ENCODE peak calls at places on chromosomes 12 and 14, in five cellular contexts. One of them, this sample, is unnamed.

GRCh38 chr14:63203618-63204406 is 431 bp upstream of the RHOJ start:
- DNase-seq in activated CD8-positive, alpha-beta memory T cell treated with anti-CD3 and anti-CD28 coated beads, Interleukin-2, amount 50 U/mL, for 48 hours: no peak
- DNase-seq in endothelial cell of umbilical vein: peak; percentile 100
- DNase-seq in C1 segment of cervical spinal cord: peak; percentile 5
- DNase-seq in hepatic stellate cell: peak; percentile 58
- DNase-seq in this sample: peak; percentile 100

GRCh38 chr12:86264451-86265328 is 8.5 kb upstream of the MGAT4C start:
- DNase-seq in activated CD8-positive, alpha-beta memory T cell treated with anti-CD3 and anti-CD28 coated beads, Interleukin-2, amount 50 U/mL, for 48 hours: no peak
- DNase-seq in endothelial cell of umbilical vein: no peak
- DNase-seq in C1 segment of cervical spinal cord: no peak
- DNase-seq in hepatic stellate cell: no peak
- DNase-seq in this sample: no peak

GRCh38 chr14:54447231-54447692 is 6.1 kb upstream of the CNIH1 start:
- DNase-seq in activated CD8-positive, alpha-beta memory T cell treated with anti-CD3 and anti-CD28 coated beads, Interleukin-2, amount 50 U/mL, for 48 hours: no peak
- DNase-seq in endothelial cell of umbilical vein: no peak
- DNase-seq in C1 segment of cervical spinal cord: no peak
- DNase-seq in hepatic stellate cell: no peak
- DNase-seq in this sample: no peak

GRCh38 chr12:127270193-127270592 is 996.8 kb upstream of the TMEM132C start:
- DNase-seq in activated CD8-positive, alpha-beta memory T cell treated with anti-CD3 and anti-CD28 coated beads, Interleukin-2, amount 50 U/mL, for 48 hours: no peak
- DNase-seq in endothelial cell of umbilical vein: no peak
- DNase-seq in C1 segment of cervical spinal cord: no peak
- DNase-seq in hepatic stellate cell: no peak
- DNase-seq in this sample: no peak

GRCh38 chr14:74848768-74849167 is 27.2 kb downstream of the PROX2 start:
- DNase-seq in activated CD8-positive, alpha-beta memory T cell treated with anti-CD3 and anti-CD28 coated beads, Interleukin-2, amount 50 U/mL, for 48 hours: no peak
- DNase-seq in endothelial cell of umbilical vein: no peak
- DNase-seq in C1 segment of cervical spinal cord: no peak
- DNase-seq in hepatic stellate cell: no peak
- DNase-seq in this sample: no peak

GRCh38 chr14:20686386-20687143 is 2.0 kb upstream of the ANG start:
- DNase-seq in activated CD8-positive, alpha-beta memory T cell treated with anti-CD3 and anti-CD28 coated beads, Interleukin-2, amount 50 U/mL, for 48 hours: no peak
- DNase-seq in endothelial cell of umbilical vein: no peak
- DNase-seq in C1 segment of cervical spinal cord: no peak
- DNase-seq in hepatic stellate cell: no peak
- DNase-seq in this sample: no peak

GRCh38 chr14:24437020-24437735 is 5.4 kb downstream of the SDR39U1 start:
- DNase-seq in activated CD8-positive, alpha-beta memory T cell treated with anti-CD3 and anti-CD28 coated beads, Interleukin-2, amount 50 U/mL, for 48 hours: no peak
- DNase-seq in endothelial cell of umbilical vein: peak; percentile 22
- DNase-seq in C1 segment of cervical spinal cord: no peak
- DNase-seq in hepatic stellate cell: no peak
- DNase-seq in this sample: no peak

GRCh38 chr14:55532645-55533309 is 47.2 kb upstream of the KTN1 start:
- DNase-seq in activated CD8-positive, alpha-beta memory T cell treated with anti-CD3 and anti-CD28 coated beads, Interleukin-2, amount 50 U/mL, for 48 hours: no peak
- DNase-seq in endothelial cell of umbilical vein: no peak
- DNase-seq in C1 segment of cervical spinal cord: no peak
- DNase-seq in hepatic stellate cell: no peak
- DNase-seq in this sample: no peak

GRCh38 chr14:95182379-95182778 is 25.1 kb upstream of the DICER1 start:
- DNase-seq in activated CD8-positive, alpha-beta memory T cell treated with anti-CD3 and anti-CD28 coated beads, Interleukin-2, amount 50 U/mL, for 48 hours: no peak
- DNase-seq in endothelial cell of umbilical vein: no peak
- DNase-seq in C1 segment of cervical spinal cord: no peak
- DNase-seq in hepatic stellate cell: no peak
- DNase-seq in this sample: no peak

GRCh38 chr12:47798481-47798948 is 21.2 kb downstream of the HDAC7 start:
- DNase-seq in activated CD8-positive, alpha-beta memory T cell treated with anti-CD3 and anti-CD28 coated beads, Interleukin-2, amount 50 U/mL, for 48 hours: no peak
- DNase-seq in endothelial cell of umbilical vein: no peak
- DNase-seq in C1 segment of cervical spinal cord: no peak
- DNase-seq in hepatic stellate cell: no peak
- DNase-seq in this sample: no peak

GRCh38 chr12:56589783-56590182 is 40.3 kb downstream of the BAZ2A start:
- DNase-seq in activated CD8-positive, alpha-beta memory T cell treated with anti-CD3 and anti-CD28 coated beads, Interleukin-2, amount 50 U/mL, for 48 hours: no peak
- DNase-seq in endothelial cell of umbilical vein: no peak
- DNase-seq in C1 segment of cervical spinal cord: no peak
- DNase-seq in hepatic stellate cell: no peak
- DNase-seq in this sample: no peak

GRCh38 chr12:75525263-75525662 is 13.9 kb upstream of the KRR1 start:
- DNase-seq in activated CD8-positive, alpha-beta memory T cell treated with anti-CD3 and anti-CD28 coated beads, Interleukin-2, amount 50 U/mL, for 48 hours: no peak
- DNase-seq in endothelial cell of umbilical vein: no peak
- DNase-seq in C1 segment of cervical spinal cord: no peak
- DNase-seq in hepatic stellate cell: no peak
- DNase-seq in this sample: no peak

GRCh38 chr14:64992328-64992885 is 5.7 kb downstream of the FNTB start:
- DNase-seq in activated CD8-positive, alpha-beta memory T cell treated with anti-CD3 and anti-CD28 coated beads, Interleukin-2, amount 50 U/mL, for 48 hours: no peak
- DNase-seq in endothelial cell of umbilical vein: no peak
- DNase-seq in C1 segment of cervical spinal cord: no peak
- DNase-seq in hepatic stellate cell: no peak
- DNase-seq in this sample: no peak

GRCh38 chr14:102504302-102504950 is 5.2 kb downstream of the ANKRD9 start:
- DNase-seq in activated CD8-positive, alpha-beta memory T cell treated with anti-CD3 and anti-CD28 coated beads, Interleukin-2, amount 50 U/mL, for 48 hours: no peak
- DNase-seq in endothelial cell of umbilical vein: no peak
- DNase-seq in C1 segment of cervical spinal cord: no peak
- DNase-seq in hepatic stellate cell: no peak
- DNase-seq in this sample: no peak

GRCh38 chr12:80681287-80681686 is 26.1 kb upstream of the MYF6 start:
- DNase-seq in activated CD8-positive, alpha-beta memory T cell treated with anti-CD3 and anti-CD28 coated beads, Interleukin-2, amount 50 U/mL, for 48 hours: no peak
- DNase-seq in endothelial cell of umbilical vein: no peak
- DNase-seq in C1 segment of cervical spinal cord: no peak
- DNase-seq in hepatic stellate cell: no peak
- DNase-seq in this sample: no peak

GRCh38 chr12:89024580-89024979 is 327.7 kb downstream of the DUSP6 start:
- DNase-seq in activated CD8-positive, alpha-beta memory T cell treated with anti-CD3 and anti-CD28 coated beads, Interleukin-2, amount 50 U/mL, for 48 hours: no peak
- DNase-seq in endothelial cell of umbilical vein: no peak
- DNase-seq in C1 segment of cervical spinal cord: no peak
- DNase-seq in hepatic stellate cell: no peak
- DNase-seq in this sample: no peak

GRCh38 chr12:81078469-81079196 is 754 bp downstream of the ACSS3 start:
- DNase-seq in activated CD8-positive, alpha-beta memory T cell treated with anti-CD3 and anti-CD28 coated beads, Interleukin-2, amount 50 U/mL, for 48 hours: no peak
- DNase-seq in endothelial cell of umbilical vein: peak; percentile 90
- DNase-seq in C1 segment of cervical spinal cord: no peak
- DNase-seq in hepatic stellate cell: peak; percentile 26
- DNase-seq in this sample: peak; percentile 19

GRCh38 chr12:49098035-49098451 is 3.4 kb upstream of the DHH start:
- DNase-seq in activated CD8-positive, alpha-beta memory T cell treated with anti-CD3 and anti-CD28 coated beads, Interleukin-2, amount 50 U/mL, for 48 hours: peak; percentile 84
- DNase-seq in endothelial cell of umbilical vein: peak; percentile 58
- DNase-seq in C1 segment of cervical spinal cord: no peak
- DNase-seq in hepatic stellate cell: peak; percentile 66
- DNase-seq in this sample: no peak

GRCh38 chr12:116969615-116970575 is 59.1 kb downstream of the FBXW8 start:
- DNase-seq in activated CD8-positive, alpha-beta memory T cell treated with anti-CD3 and anti-CD28 coated beads, Interleukin-2, amount 50 U/mL, for 48 hours: no peak
- DNase-seq in endothelial cell of umbilical vein: no peak
- DNase-seq in C1 segment of cervical spinal cord: no peak
- DNase-seq in hepatic stellate cell: no peak
- DNase-seq in this sample: no peak

GRCh38 chr12:88574278-88574677 is 6.0 kb downstream of the KITLG start:
- DNase-seq in activated CD8-positive, alpha-beta memory T cell treated with anti-CD3 and anti-CD28 coated beads, Interleukin-2, amount 50 U/mL, for 48 hours: no peak
- DNase-seq in endothelial cell of umbilical vein: no peak
- DNase-seq in C1 segment of cervical spinal cord: no peak
- DNase-seq in hepatic stellate cell: no peak
- DNase-seq in this sample: no peak

GRCh38 chr14:84397621-84398020 is 1132.3 kb upstream of the FLRT2 start:
- DNase-seq in activated CD8-positive, alpha-beta memory T cell treated with anti-CD3 and anti-CD28 coated beads, Interleukin-2, amount 50 U/mL, for 48 hours: no peak
- DNase-seq in endothelial cell of umbilical vein: no peak
- DNase-seq in C1 segment of cervical spinal cord: no peak
- DNase-seq in hepatic stellate cell: no peak
- DNase-seq in this sample: no peak

GRCh38 chr14:68703093-68703492 is 89.8 kb downstream of the ZFP36L1 start:
- DNase-seq in activated CD8-positive, alpha-beta memory T cell treated with anti-CD3 and anti-CD28 coated beads, Interleukin-2, amount 50 U/mL, for 48 hours: peak; percentile 53
- DNase-seq in endothelial cell of umbilical vein: peak; percentile 58
- DNase-seq in C1 segment of cervical spinal cord: no peak
- DNase-seq in hepatic stellate cell: peak; percentile 70
- DNase-seq in this sample: no peak

GRCh38 chr12:71771069-71771468 is 16.4 kb downstream of the RAB21 start:
- DNase-seq in activated CD8-positive, alpha-beta memory T cell treated with anti-CD3 and anti-CD28 coated beads, Interleukin-2, amount 50 U/mL, for 48 hours: no peak
- DNase-seq in endothelial cell of umbilical vein: peak; percentile 56
- DNase-seq in C1 segment of cervical spinal cord: no peak
- DNase-seq in hepatic stellate cell: no peak
- DNase-seq in this sample: no peak

GRCh38 chr12:46449161-46449715 is 76.7 kb upstream of the SLC38A2 start:
- DNase-seq in activated CD8-positive, alpha-beta memory T cell treated with anti-CD3 and anti-CD28 coated beads, Interleukin-2, amount 50 U/mL, for 48 hours: no peak
- DNase-seq in endothelial cell of umbilical vein: no peak
- DNase-seq in C1 segment of cervical spinal cord: no peak
- DNase-seq in hepatic stellate cell: no peak
- DNase-seq in this sample: no peak

GRCh38 chr14:86501611-86502010 is 971.7 kb downstream of the FLRT2 start:
- DNase-seq in activated CD8-positive, alpha-beta memory T cell treated with anti-CD3 and anti-CD28 coated beads, Interleukin-2, amount 50 U/mL, for 48 hours: no peak
- DNase-seq in endothelial cell of umbilical vein: no peak
- DNase-seq in C1 segment of cervical spinal cord: no peak
- DNase-seq in hepatic stellate cell: no peak
- DNase-seq in this sample: no peak

GRCh38 chr12:13982010-13982409 is 608 bp upstream of the GRIN2B start:
- DNase-seq in activated CD8-positive, alpha-beta memory T cell treated with anti-CD3 and anti-CD28 coated beads, Interleukin-2, amount 50 U/mL, for 48 hours: peak; percentile 60
- DNase-seq in endothelial cell of umbilical vein: no peak
- DNase-seq in C1 segment of cervical spinal cord: no peak
- DNase-seq in hepatic stellate cell: no peak
- DNase-seq in this sample: no peak

This sample was measured in pulmonary artery endothelial cell.